ENCODE peak calls at places on chromosomes 5 and 9, in four cellular contexts. K is iPS-NIHi11, L is progenitor cell of endocrine pancreas, H is mucosa of descending colon. F is an unnamed sample.

GRCh38 chr9:116987902-116988301 is 300.8 kb downstream of the TRIM32 start:
- DNase-seq in K (no peak), L (no peak), H (no peak), F (no peak)

GRCh38 chr5:125372694-125373621 is 626.5 kb upstream of the ZNF608 start:
- DNase-seq in K (peak), L (no peak), H (no peak), F (no peak)

GRCh38 chr5:124264499-124264898 is 481.9 kb downstream of the ZNF608 start:
- DNase-seq in K (no peak), L (no peak), H (no peak), F (no peak)

GRCh38 chr5:36607114-36607561 is 732 bp downstream of the SLC1A3 start:
- DNase-seq in K (peak), L (no peak), H (no peak), F (peak)

GRCh38 chr5:116668361-116668760 is 93.7 kb upstream of the SEMA6A start:
- DNase-seq in K (no peak), L (no peak), H (no peak), F (no peak)

GRCh38 chr5:6785161-6785860 is 72.1 kb downstream of the TENT4A start:
- DNase-seq in K (no peak), L (no peak), H (no peak), F (no peak)

GRCh38 chr9:32854271-32854670 is 70.9 kb downstream of the TMEM215 start:
- DNase-seq in K (no peak), L (no peak), H (no peak), F (no peak)

GRCh38 chr9:37325778-37326177 is 96.7 kb upstream of the GRHPR start:
- DNase-seq in K (no peak), L (no peak), H (no peak), F (no peak)

GRCh38 chr5:113294341-113295110 is 140.3 kb downstream of the TSSK1B start:
- DNase-seq in K (peak), L (peak), H (peak), F (peak)

GRCh38 chr5:149817539-149817938 is 87.4 kb downstream of the PPARGC1B start:
- DNase-seq in K (no peak), L (no peak), H (no peak), F (no peak)

GRCh38 chr5:113615708-113616107 is 102.2 kb downstream of the YTHDC2 start:
- DNase-seq in K (no peak), L (no peak), H (no peak), F (no peak)

GRCh38 chr9:93080406-93080805 is 15.6 kb upstream of the CARD19 start:
- DNase-seq in K (no peak), L (no peak), H (peak), F (no peak)

GRCh38 chr5:113612060-113612496 is 98.6 kb downstream of the YTHDC2 start:
- DNase-seq in K (peak), L (no peak), H (no peak), F (no peak)

GRCh38 chr9:33331411-33331891 is 41.1 kb downstream of the NFX1 start:
- DNase-seq in K (no peak), L (no peak), H (no peak), F (no peak)

GRCh38 chr9:128835246-128836210 is 5.9 kb upstream of the SPOUT1 start:
- DNase-seq in K (peak), L (no peak), H (peak), F (no peak)

GRCh38 chr5:179772355-179772754 is 21.4 kb upstream of the LTC4S start:
- DNase-seq in K (no peak), L (no peak), H (no peak), F (no peak)